ENCODE peak calls at places on chromosomes 1 and 21, in nine cellular contexts. T is left cardiac atrium, S is Kasumi-1, Z is caudate nucleus, H is AG08395, Q is fibroblast of mammary gland, J is heart right ventricle, X is NCI-H748 treated with DMSO at 0.1 percent for 48 hours, L is germinal center. W is an unnamed sample.

GRCh38 chr1:93675272-93675671 is 6.4 kb downstream of the BCAR3 start:
- DNase-seq in S (no peak), Z (no peak), T (no peak), H (no peak), J (no peak), X (no peak), L (no peak), Q (no peak), W (no peak)

GRCh38 chr1:116569776-116570357 is 959 bp downstream of the CD58 start:
- DNase-seq in Q (peak), X (no peak), Z (no peak), S (peak), J (peak), T (peak), H (no peak), L (peak), W (peak)

GRCh38 chr1:12472798-12473551 is 145.0 kb downstream of the DHRS3 start:
- DNase-seq in X (no peak), T (no peak), H (no peak), Q (no peak), S (peak), J (no peak), L (peak), Z (no peak), W (no peak)

GRCh38 chr1:224783006-224783651 is 146.3 kb upstream of the DNAH14 start:
- DNase-seq in Z (no peak), Q (no peak), H (no peak), X (peak), T (no peak), L (no peak), S (peak), J (no peak), W (peak)

GRCh38 chr21:26506951-26507350 is 66.1 kb downstream of the CYYR1 start:
- DNase-seq in T (no peak), J (no peak), H (peak), Z (no peak), L (no peak), S (no peak), X (no peak), Q (peak), W (no peak)

GRCh38 chr1:28178690-28179485 is 2.4 kb upstream of the PTAFR start:
- DNase-seq in J (no peak), X (no peak), H (no peak), S (no peak), L (no peak), Z (no peak), Q (no peak), T (no peak), W (no peak)

GRCh38 chr1:227318852-227319607 is 738 bp upstream of the CDC42BPA start:
- DNase-seq in S (no peak), T (peak), Z (peak), L (no peak), H (peak), Q (peak), J (peak), X (peak), W (peak)

GRCh38 chr1:38114231-38114630 is 67.6 kb upstream of the POU3F1 start:
- DNase-seq in J (no peak), X (no peak), H (peak), T (no peak), S (no peak), Q (peak), L (peak), Z (peak), W (no peak)

GRCh38 chr1:60281360-60281932 is 207.9 kb upstream of the C1orf87 start:
- DNase-seq in L (no peak), T (peak), J (peak), H (peak), Z (peak), Q (peak), S (peak), X (peak), W (peak)

GRCh38 chr21:43024737-43025136 is 50.4 kb downstream of the PKNOX1 start:
- DNase-seq in X (no peak), S (no peak), Z (no peak), T (no peak), H (no peak), L (no peak), Q (no peak), J (no peak), W (no peak)

GRCh38 chr1:169236143-169236542 is 129.7 kb downstream of the ATP1B1 start:
- DNase-seq in Q (peak), Z (no peak), J (peak), X (no peak), L (no peak), S (no peak), T (no peak), H (no peak), W (no peak)

GRCh38 chr21:17388226-17388625 is 124.6 kb upstream of the CXADR start:
- DNase-seq in T (no peak), L (no peak), H (no peak), Q (no peak), X (no peak), S (peak), J (no peak), Z (peak), W (no peak)

GRCh38 chr1:112722601-112723510 is 7.7 kb upstream of the PPM1J start:
- DNase-seq in T (no peak), Z (no peak), J (no peak), X (no peak), Q (peak), S (peak), H (no peak), L (no peak), W (peak)

GRCh38 chr1:6923012-6923805 is 138.0 kb downstream of the CAMTA1 start:
- DNase-seq in S (no peak), T (no peak), J (no peak), Q (no peak), Z (no peak), X (no peak), H (no peak), L (no peak), W (no peak)

GRCh38 chr1:7317888-7318287 is 453.2 kb upstream of the VAMP3 start:
- DNase-seq in L (no peak), T (no peak), Z (no peak), J (no peak), S (no peak), X (no peak), Q (no peak), H (no peak), W (no peak)

GRCh38 chr1:233256789-233257188 is 38.7 kb downstream of the PCNX2 start:
- DNase-seq in X (no peak), J (no peak), Q (no peak), S (no peak), H (no peak), T (no peak), Z (no peak), L (no peak), W (no peak)